ENCODE peak calls at places on chromosomes 7 and 10, in four cellular contexts. L is AG04449, W is IMR-90, N is AG09309. S is an unnamed sample.

GRCh38 chr7:1940863-1941262 is 270.8 kb downstream of the ELFN1 start:
- DNase-seq in W (no peak), L (no peak), N (no peak), S (no peak)

GRCh38 chr7:44307301-44307900 is 18.0 kb downstream of the CAMK2B start:
- DNase-seq in L (peak; percentile 10), N (no peak), W (peak; percentile 19), S (peak; percentile 42)

GRCh38 chr7:1555813-1556540 is at the start of gene TMEM184A:
- DNase-seq in W (no peak), L (no peak), N (no peak), S (no peak)

GRCh38 chr7:44145419-44145968 is 4.4 kb upstream of the MYL7 start:
- DNase-seq in L (no peak), W (no peak), N (no peak), S (no peak)

GRCh38 chr7:108358553-108358952 is 97.7 kb downstream of the NRCAM start:
- DNase-seq in N (peak; percentile 55), W (peak; percentile 64), L (peak; percentile 69), S (peak; percentile 85)

GRCh38 chr10:69089638-69090599 is 2.0 kb downstream of the SRGN start:
- DNase-seq in L (no peak), W (peak; percentile 54), N (no peak), S (no peak)

GRCh38 chr7:78691584-78691983 is 761.9 kb downstream of the MAGI2 start:
- DNase-seq in L (no peak), W (no peak), N (no peak), S (no peak)

GRCh38 chr7:87507446-87507845 is 32.0 kb upstream of the ABCB4 start:
- DNase-seq in N (no peak), W (no peak), L (no peak), S (no peak)

GRCh38 chr10:3805227-3805790 is 20.3 kb upstream of the KLF6 start:
- DNase-seq in W (peak; percentile 83), N (no peak), L (no peak), S (peak; percentile 94)

GRCh38 chr7:46369933-46370654 is 449.0 kb upstream of the IGFBP3 start:
- DNase-seq in N (peak; percentile 84), L (peak; percentile 68), W (peak; percentile 91), S (no peak)

GRCh38 chr7:29957921-29958320 is 31.7 kb downstream of the SCRN1 start:
- DNase-seq in L (no peak), W (no peak), N (no peak), S (no peak)

GRCh38 chr7:2750054-2750453 is 62.1 kb downstream of the AMZ1 start:
- DNase-seq in N (no peak), L (no peak), W (peak; percentile 16), S (no peak)

GRCh38 chr10:98267069-98267893 is 713 bp downstream of the LOXL4 start:
- DNase-seq in N (no peak), L (no peak), W (no peak), S (no peak)

GRCh38 chr10:98268694-98269386 is 846 bp upstream of the LOXL4 start:
- DNase-seq in W (no peak), L (no peak), N (no peak), S (no peak)

GRCh38 chr10:98266647-98267046 is 1.3 kb downstream of the LOXL4 start:
- DNase-seq in L (no peak), N (no peak), W (no peak), S (no peak)

GRCh38 chr10:98269435-98269912 is 1.5 kb upstream of the LOXL4 start:
- DNase-seq in L (peak; percentile 41), W (peak; percentile 73), N (peak; percentile 55), S (peak; percentile 60)

GRCh38 chr10:98267894-98268693 is at the start of gene LOXL4:
- DNase-seq in L (no peak), N (no peak), W (no peak), S (no peak)
- H3K4me3 ChIP-seq in L (peak within 1 kb of the TSS; percentile 54), N (peak within 1 kb of the TSS; percentile 48), W (peak within 1 kb of the TSS; percentile 42), S (peak within 1 kb of the TSS; percentile 58)

GRCh38 chr10:71684356-71685173 is 35.0 kb downstream of the C10orf105 start:
- DNase-seq in N (no peak), L (no peak), W (no peak), S (no peak)
- TF ChIP-seq CTCF in N (no peak), L (no peak), W (no peak), S (peak; percentile 21)

GRCh38 chr10:132750936-132751335 is 35.0 kb downstream of the NKX6-2 start:
- DNase-seq in L (no peak), N (no peak), W (no peak), S (no peak)

GRCh38 chr10:132754071-132754470 is 31.9 kb downstream of the NKX6-2 start:
- DNase-seq in N (no peak), L (no peak), W (no peak), S (no peak)

GRCh38 chr10:132752378-132752777 is 33.6 kb downstream of the NKX6-2 start:
- DNase-seq in W (no peak), N (no peak), L (no peak), S (no peak)

GRCh38 chr10:132753596-132753995 is 32.4 kb downstream of the NKX6-2 start:
- DNase-seq in W (no peak), N (no peak), L (no peak), S (no peak)

GRCh38 chr10:132752961-132753360 is 33.0 kb downstream of the NKX6-2 start:
- DNase-seq in W (no peak), L (no peak), N (no peak), S (no peak)
- H3K4me3 ChIP-seq in W (no peak overlapping the region), L (no peak overlapping the region), N (no peak overlapping the region), S (no peak overlapping the region)

GRCh38 chr7:113366122-113366521 is 247.8 kb upstream of the SMIM30 start:
- DNase-seq in W (no peak), N (no peak), L (no peak), S (no peak)
- TF ChIP-seq CTCF in W (no peak), N (no peak), L (no peak), S (no peak)

DNA sequence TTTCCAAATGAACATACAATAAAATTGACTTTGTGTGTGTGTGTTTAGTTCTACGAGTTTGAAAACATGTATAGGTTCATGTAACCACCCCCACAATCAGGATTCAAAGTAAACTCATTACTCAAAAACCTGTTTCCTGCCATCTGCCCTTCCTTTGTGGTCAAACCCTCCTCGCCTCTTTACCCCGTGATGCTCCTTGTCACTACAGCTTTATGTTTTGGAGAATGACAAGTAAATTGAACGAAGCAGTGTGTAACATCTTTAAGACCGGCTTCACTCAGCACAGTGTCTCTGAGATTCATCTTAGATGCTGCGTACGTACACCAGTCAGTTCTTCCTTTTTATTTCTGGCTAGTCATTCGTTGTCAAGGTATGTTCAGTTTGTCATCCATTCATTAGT is 54.6 kb upstream of the MKI67 start:
- DNase-seq in L (no peak), W (no peak), N (no peak), S (no peak)
- H3K4me3 ChIP-seq in L (no peak overlapping the region), W (no peak overlapping the region), N (no peak overlapping the region), S (no peak overlapping the region)

GRCh38 chr7:106384373-106384772 is 99.6 kb upstream of the NAMPT start:
- DNase-seq in N (no peak), L (no peak), W (no peak), S (no peak)

GRCh38 chr7:106382929-106383328 is 98.1 kb upstream of the NAMPT start:
- DNase-seq in N (no peak), W (no peak), L (no peak), S (no peak)

GRCh38 chr7:106377847-106378361 is 93.1 kb upstream of the NAMPT start:
- DNase-seq in W (no peak), L (no peak), N (no peak), S (no peak)

GRCh38 chr7:106381252-106381651 is 96.5 kb upstream of the NAMPT start:
- DNase-seq in L (no peak), W (no peak), N (no peak), S (no peak)

GRCh38 chr7:106382129-106382528 is 97.3 kb upstream of the NAMPT start:
- DNase-seq in L (no peak), N (no peak), W (no peak), S (no peak)
- TF ChIP-seq CTCF in L (no peak), N (no peak), W (no peak), S (no peak)

GRCh38 chr7:90230834-90231233 is 14.1 kb upstream of the CFAP69 start:
- DNase-seq in L (no peak), N (no peak), W (no peak), S (no peak)
- H3K4me3 ChIP-seq in L (no peak overlapping the region), N (no peak overlapping the region), W (no peak overlapping the region), S (no peak overlapping the region)

S was measured in epithelial cell of proximal tubule.